ENCODE peak calls at places on chromosome 14, in ten cellular contexts. One of them, this sample, is unnamed.

GRCh38 chr14:70789361-70789760 is 20.0 kb downstream of the MAP3K9 start:
- DNase-seq in aorta: no peak
- DNase-seq in left ventricle myocardium inferior: no peak
- DNase-seq in fibroblast of pulmonary artery: peak
- DNase-seq in lower lobe of right lung: peak
- DNase-seq in GM12865: no peak
- DNase-seq in ovary: peak
- DNase-seq in HL-60: no peak
- DNase-seq in skeletal muscle cell: peak
- DNase-seq in psoas muscle: no peak
- DNase-seq in this sample: no peak

GRCh38 chr14:69320581-69321365 is 60.8 kb downstream of the GALNT16 start:
- DNase-seq in aorta: peak
- DNase-seq in left ventricle myocardium inferior: no peak
- DNase-seq in fibroblast of pulmonary artery: no peak
- DNase-seq in lower lobe of right lung: no peak
- DNase-seq in GM12865: no peak
- DNase-seq in ovary: no peak
- DNase-seq in HL-60: no peak
- DNase-seq in skeletal muscle cell: no peak
- DNase-seq in psoas muscle: no peak
- DNase-seq in this sample: no peak

GRCh38 chr14:55129428-55130193 is 559 bp downstream of the LGALS3 start:
- DNase-seq in aorta: peak
- DNase-seq in left ventricle myocardium inferior: peak
- DNase-seq in fibroblast of pulmonary artery: peak
- DNase-seq in lower lobe of right lung: peak
- DNase-seq in GM12865: peak
- DNase-seq in ovary: peak
- DNase-seq in HL-60: no peak
- DNase-seq in skeletal muscle cell: no peak
- DNase-seq in psoas muscle: peak
- DNase-seq in this sample: peak

GRCh38 chr14:32432813-32433538 is 103.9 kb downstream of the AKAP6 start:
- DNase-seq in aorta: no peak
- DNase-seq in left ventricle myocardium inferior: no peak
- DNase-seq in fibroblast of pulmonary artery: no peak
- DNase-seq in lower lobe of right lung: no peak
- DNase-seq in GM12865: peak
- DNase-seq in ovary: peak
- DNase-seq in HL-60: no peak
- DNase-seq in skeletal muscle cell: no peak
- DNase-seq in psoas muscle: no peak
- DNase-seq in this sample: peak

GRCh38 chr14:96130854-96131253 is 73.8 kb upstream of the BDKRB2 start:
- DNase-seq in aorta: no peak
- DNase-seq in left ventricle myocardium inferior: no peak
- DNase-seq in fibroblast of pulmonary artery: peak
- DNase-seq in lower lobe of right lung: no peak
- DNase-seq in GM12865: no peak
- DNase-seq in ovary: no peak
- DNase-seq in HL-60: peak
- DNase-seq in skeletal muscle cell: no peak
- DNase-seq in psoas muscle: no peak
- DNase-seq in this sample: no peak

GRCh38 chr14:59540852-59541251 is 35.8 kb downstream of the CCDC175 start:
- DNase-seq in aorta: no peak
- DNase-seq in left ventricle myocardium inferior: no peak
- DNase-seq in fibroblast of pulmonary artery: no peak
- DNase-seq in lower lobe of right lung: no peak
- DNase-seq in GM12865: no peak
- DNase-seq in ovary: no peak
- DNase-seq in HL-60: no peak
- DNase-seq in skeletal muscle cell: no peak
- DNase-seq in psoas muscle: no peak
- DNase-seq in this sample: no peak

GRCh38 chr14:85580536-85581165 is 50.7 kb downstream of the FLRT2 start:
- DNase-seq in aorta: no peak
- DNase-seq in left ventricle myocardium inferior: no peak
- DNase-seq in fibroblast of pulmonary artery: peak
- DNase-seq in lower lobe of right lung: no peak
- DNase-seq in GM12865: no peak
- DNase-seq in ovary: no peak
- DNase-seq in HL-60: no peak
- DNase-seq in skeletal muscle cell: no peak
- DNase-seq in psoas muscle: no peak
- DNase-seq in this sample: no peak

GRCh38 chr14:80992580-80992979 is 37.2 kb downstream of the TSHR start:
- DNase-seq in aorta: no peak
- DNase-seq in left ventricle myocardium inferior: no peak
- DNase-seq in fibroblast of pulmonary artery: no peak
- DNase-seq in lower lobe of right lung: no peak
- DNase-seq in GM12865: no peak
- DNase-seq in ovary: no peak
- DNase-seq in HL-60: no peak
- DNase-seq in skeletal muscle cell: no peak
- DNase-seq in psoas muscle: no peak
- DNase-seq in this sample: no peak

GRCh38 chr14:49971156-49972141 is 78.6 kb downstream of the ARF6 start:
- DNase-seq in aorta: no peak
- DNase-seq in left ventricle myocardium inferior: no peak
- DNase-seq in fibroblast of pulmonary artery: peak
- DNase-seq in lower lobe of right lung: no peak
- DNase-seq in GM12865: peak
- DNase-seq in ovary: no peak
- DNase-seq in HL-60: peak
- DNase-seq in skeletal muscle cell: no peak
- DNase-seq in psoas muscle: no peak
- DNase-seq in this sample: no peak

GRCh38 chr14:93047661-93048060 is 68.1 kb downstream of the ITPK1 start:
- DNase-seq in aorta: no peak
- DNase-seq in left ventricle myocardium inferior: peak
- DNase-seq in fibroblast of pulmonary artery: peak
- DNase-seq in lower lobe of right lung: no peak
- DNase-seq in GM12865: no peak
- DNase-seq in ovary: no peak
- DNase-seq in HL-60: no peak
- DNase-seq in skeletal muscle cell: no peak
- DNase-seq in psoas muscle: no peak
- DNase-seq in this sample: no peak

DNA sequence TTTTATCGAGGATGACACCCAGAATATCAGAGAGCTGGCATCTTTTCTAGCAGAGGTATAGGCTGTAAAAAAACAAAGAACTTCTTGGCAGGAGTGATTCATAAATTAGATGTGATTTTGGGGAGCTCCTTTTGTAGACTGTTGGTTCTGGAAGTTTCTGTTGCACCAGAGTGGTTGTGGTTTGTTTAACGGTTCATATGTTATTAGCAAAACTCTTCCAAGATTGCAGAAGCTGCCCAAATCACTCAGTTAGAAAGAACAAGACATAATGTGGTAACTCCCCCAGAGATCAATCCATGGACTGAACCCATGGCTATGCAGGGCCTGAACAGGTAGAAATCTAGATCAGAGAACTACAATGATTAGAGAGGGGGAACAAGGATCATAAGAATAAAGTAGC is 6.7 kb upstream of the RNASE10 start:
- DNase-seq in aorta: no peak
- DNase-seq in left ventricle myocardium inferior: no peak
- DNase-seq in fibroblast of pulmonary artery: no peak
- DNase-seq in lower lobe of right lung: no peak
- DNase-seq in GM12865: no peak
- DNase-seq in ovary: no peak
- DNase-seq in HL-60: peak
- DNase-seq in skeletal muscle cell: no peak
- DNase-seq in psoas muscle: no peak
- DNase-seq in this sample: no peak
- H3K4me3 ChIP-seq in aorta: no peak
- H3K4me3 ChIP-seq in left ventricle myocardium inferior: no peak
- H3K4me3 ChIP-seq in fibroblast of pulmonary artery: no peak
- H3K4me3 ChIP-seq in lower lobe of right lung: no peak
- H3K4me3 ChIP-seq in GM12865: no peak
- H3K4me3 ChIP-seq in ovary: no peak
- H3K4me3 ChIP-seq in HL-60: no peak
- H3K4me3 ChIP-seq in skeletal muscle cell: no peak
- H3K4me3 ChIP-seq in psoas muscle: no peak
- H3K4me3 ChIP-seq in this sample: no peak

GRCh38 chr14:31418440-31418839 is 1.9 kb downstream of the HEATR5A start:
- DNase-seq in aorta: no peak
- DNase-seq in left ventricle myocardium inferior: no peak
- DNase-seq in fibroblast of pulmonary artery: no peak
- DNase-seq in lower lobe of right lung: no peak
- DNase-seq in GM12865: no peak
- DNase-seq in ovary: no peak
- DNase-seq in HL-60: no peak
- DNase-seq in skeletal muscle cell: no peak
- DNase-seq in psoas muscle: no peak
- DNase-seq in this sample: no peak
- H3K4me3 ChIP-seq in aorta: no peak
- H3K4me3 ChIP-seq in left ventricle myocardium inferior: no peak
- H3K4me3 ChIP-seq in fibroblast of pulmonary artery: peak
- H3K4me3 ChIP-seq in lower lobe of right lung: no peak
- H3K4me3 ChIP-seq in GM12865: no peak
- H3K4me3 ChIP-seq in ovary: no peak
- H3K4me3 ChIP-seq in HL-60: no peak
- H3K4me3 ChIP-seq in skeletal muscle cell: no peak
- H3K4me3 ChIP-seq in psoas muscle: peak
- H3K4me3 ChIP-seq in this sample: no peak

GRCh38 chr14:90830931-90831701 is 14.9 kb upstream of the TTC7B start:
- DNase-seq in aorta: peak
- DNase-seq in left ventricle myocardium inferior: no peak
- DNase-seq in fibroblast of pulmonary artery: no peak
- DNase-seq in lower lobe of right lung: no peak
- DNase-seq in GM12865: no peak
- DNase-seq in ovary: no peak
- DNase-seq in HL-60: no peak
- DNase-seq in skeletal muscle cell: no peak
- DNase-seq in psoas muscle: peak
- DNase-seq in this sample: no peak

GRCh38 chr14:90827919-90828610 is 11.8 kb upstream of the TTC7B start:
- DNase-seq in aorta: peak
- DNase-seq in left ventricle myocardium inferior: peak
- DNase-seq in fibroblast of pulmonary artery: peak
- DNase-seq in lower lobe of right lung: peak
- DNase-seq in GM12865: peak
- DNase-seq in ovary: peak
- DNase-seq in HL-60: peak
- DNase-seq in skeletal muscle cell: peak
- DNase-seq in psoas muscle: peak
- DNase-seq in this sample: peak

GRCh38 chr14:90829677-90830076 is 13.4 kb upstream of the TTC7B start:
- DNase-seq in aorta: peak
- DNase-seq in left ventricle myocardium inferior: no peak
- DNase-seq in fibroblast of pulmonary artery: no peak
- DNase-seq in lower lobe of right lung: no peak
- DNase-seq in GM12865: no peak
- DNase-seq in ovary: no peak
- DNase-seq in HL-60: no peak
- DNase-seq in skeletal muscle cell: no peak
- DNase-seq in psoas muscle: peak
- DNase-seq in this sample: no peak

GRCh38 chr14:90831821-90832220 is 15.6 kb upstream of the TTC7B start:
- DNase-seq in aorta: peak
- DNase-seq in left ventricle myocardium inferior: no peak
- DNase-seq in fibroblast of pulmonary artery: no peak
- DNase-seq in lower lobe of right lung: no peak
- DNase-seq in GM12865: no peak
- DNase-seq in ovary: no peak
- DNase-seq in HL-60: no peak
- DNase-seq in skeletal muscle cell: no peak
- DNase-seq in psoas muscle: peak
- DNase-seq in this sample: no peak

GRCh38 chr14:90828642-90829487 is 12.6 kb upstream of the TTC7B start:
- DNase-seq in aorta: no peak
- DNase-seq in left ventricle myocardium inferior: no peak
- DNase-seq in fibroblast of pulmonary artery: no peak
- DNase-seq in lower lobe of right lung: peak
- DNase-seq in GM12865: peak
- DNase-seq in ovary: peak
- DNase-seq in HL-60: no peak
- DNase-seq in skeletal muscle cell: no peak
- DNase-seq in psoas muscle: peak
- DNase-seq in this sample: no peak
- H3K4me3 ChIP-seq in aorta: no peak
- H3K4me3 ChIP-seq in left ventricle myocardium inferior: peak
- H3K4me3 ChIP-seq in fibroblast of pulmonary artery: peak
- H3K4me3 ChIP-seq in lower lobe of right lung: peak
- H3K4me3 ChIP-seq in GM12865: peak
- H3K4me3 ChIP-seq in ovary: peak
- H3K4me3 ChIP-seq in HL-60: no peak
- H3K4me3 ChIP-seq in skeletal muscle cell: peak
- H3K4me3 ChIP-seq in psoas muscle: peak
- H3K4me3 ChIP-seq in this sample: peak

DNA sequence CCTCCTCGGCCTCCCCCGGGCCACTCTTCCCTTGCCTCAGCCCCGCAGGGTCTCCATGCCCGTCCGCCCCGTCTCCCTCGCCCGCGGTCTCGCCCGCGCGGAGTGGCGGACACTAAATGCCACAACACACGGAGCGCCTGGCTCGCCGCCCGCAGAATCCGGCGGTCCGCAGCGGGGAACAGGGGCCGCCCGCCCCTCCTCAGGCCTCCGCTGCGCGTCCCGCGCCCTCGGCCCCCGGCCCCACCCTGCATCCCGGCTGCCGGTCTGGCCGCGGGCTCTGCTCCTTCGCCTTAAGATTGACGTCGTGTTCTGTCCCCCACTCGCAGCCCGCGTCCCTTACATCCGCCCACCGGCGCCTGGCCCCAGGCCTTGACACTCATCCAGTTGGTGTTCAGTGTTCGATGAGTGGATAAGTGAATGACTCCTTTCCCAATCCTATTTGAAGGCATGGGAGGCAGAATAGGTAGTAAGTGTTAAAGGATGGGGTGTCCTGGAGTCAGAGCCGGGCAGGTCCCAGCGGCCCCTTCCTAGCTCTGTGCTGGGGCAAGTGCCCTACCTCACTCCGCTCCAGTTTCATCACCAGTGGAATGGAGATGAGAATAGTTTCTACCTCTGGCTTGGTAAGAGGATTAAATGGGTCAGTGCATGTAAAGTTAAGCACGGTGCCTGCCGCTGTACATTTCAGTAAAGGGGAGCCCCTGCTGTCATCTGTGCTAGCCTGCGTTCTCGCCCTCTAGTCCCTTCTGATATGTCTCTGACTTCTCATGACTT is 626 bp downstream of the TECPR2 start:
- DNase-seq in aorta: peak
- DNase-seq in left ventricle myocardium inferior: peak
- DNase-seq in fibroblast of pulmonary artery: peak
- DNase-seq in lower lobe of right lung: peak
- DNase-seq in GM12865: peak
- DNase-seq in ovary: no peak
- DNase-seq in HL-60: peak
- DNase-seq in skeletal muscle cell: peak
- DNase-seq in psoas muscle: peak
- DNase-seq in this sample: no peak
- H3K4me3 ChIP-seq in aorta: peak
- H3K4me3 ChIP-seq in left ventricle myocardium inferior: peak
- H3K4me3 ChIP-seq in fibroblast of pulmonary artery: peak
- H3K4me3 ChIP-seq in lower lobe of right lung: peak
- H3K4me3 ChIP-seq in GM12865: peak
- H3K4me3 ChIP-seq in ovary: peak
- H3K4me3 ChIP-seq in HL-60: peak
- H3K4me3 ChIP-seq in skeletal muscle cell: peak
- H3K4me3 ChIP-seq in psoas muscle: peak
- H3K4me3 ChIP-seq in this sample: peak

GRCh38 chr14:103109789-103110415 is 13.4 kb upstream of the TNFAIP2 start:
- DNase-seq in aorta: no peak
- DNase-seq in left ventricle myocardium inferior: no peak
- DNase-seq in fibroblast of pulmonary artery: peak
- DNase-seq in lower lobe of right lung: no peak
- DNase-seq in GM12865: no peak
- DNase-seq in ovary: peak
- DNase-seq in HL-60: no peak
- DNase-seq in skeletal muscle cell: peak
- DNase-seq in psoas muscle: peak
- DNase-seq in this sample: no peak
- H3K4me3 ChIP-seq in aorta: no peak
- H3K4me3 ChIP-seq in left ventricle myocardium inferior: no peak
- H3K4me3 ChIP-seq in fibroblast of pulmonary artery: no peak
- H3K4me3 ChIP-seq in lower lobe of right lung: no peak
- H3K4me3 ChIP-seq in GM12865: no peak
- H3K4me3 ChIP-seq in ovary: no peak
- H3K4me3 ChIP-seq in HL-60: no peak
- H3K4me3 ChIP-seq in skeletal muscle cell: no peak
- H3K4me3 ChIP-seq in psoas muscle: peak
- H3K4me3 ChIP-seq in this sample: peak